ENCODE peak calls at places on chromosomes 11 and 22, in seven cellular contexts. U is AG04449, D is HFFc6, B is T-helper 9 cell, R is ELR, P is GM04504, J is left ventricle myocardium inferior. N is an unnamed sample.

GRCh38 chr11:81869337-81870065 is 864.2 kb downstream of the FAM181B start:
- DNase-seq in U (no peak), D (no peak), B (peak), R (no peak), P (no peak), J (no peak), N (no peak)

GRCh38 chr22:35444685-35445399 is 44.9 kb downstream of the MCM5 start:
- DNase-seq in U (no peak), D (no peak), B (no peak), R (no peak), P (no peak), J (no peak), N (no peak)

GRCh38 chr22:49589301-49589700 is 238.4 kb downstream of the BRD1 start:
- DNase-seq in U (no peak), D (no peak), B (no peak), R (no peak), P (no peak), J (no peak), N (no peak)

GRCh38 chr11:60863550-60864521 is 3.5 kb upstream of the ZP1 start:
- DNase-seq in U (no peak), D (no peak), B (no peak), R (no peak), P (no peak), J (no peak), N (no peak)

GRCh38 chr11:62242021-62242420 is at the start of gene SCGB1D2:
- DNase-seq in U (no peak), D (no peak), B (no peak), R (no peak), P (no peak), J (peak), N (no peak)

GRCh38 chr11:63622318-63622717 is 8.1 kb upstream of the PLAAT3 start:
- DNase-seq in U (no peak), D (no peak), B (no peak), R (peak), P (no peak), J (no peak), N (no peak)

GRCh38 chr11:74742070-74742469 is 6.6 kb upstream of the RNF169 start:
- DNase-seq in U (no peak), D (no peak), B (no peak), R (no peak), P (no peak), J (no peak), N (no peak)

GRCh38 chr11:75334402-75334891 is 17.0 kb downstream of the ARRB1 start:
- DNase-seq in U (no peak), D (no peak), B (no peak), R (no peak), P (no peak), J (no peak), N (no peak)

GRCh38 chr11:38100836-38101235 is 1502.8 kb upstream of the RAG2 start:
- DNase-seq in U (no peak), D (no peak), B (no peak), R (no peak), P (no peak), J (no peak), N (no peak)

GRCh38 chr11:86150826-86151187 is 81.9 kb upstream of the PICALM start:
- DNase-seq in U (no peak), D (no peak), B (no peak), R (no peak), P (no peak), J (no peak), N (no peak)

GRCh38 chr22:35150163-35151107 is 84.5 kb downstream of the ISX start:
- DNase-seq in U (no peak), D (peak), B (peak), R (peak), P (no peak), J (peak), N (peak)

GRCh38 chr11:11813288-11813962 is 28.3 kb upstream of the USP47 start:
- DNase-seq in U (peak), D (peak), B (no peak), R (peak), P (peak), J (no peak), N (no peak)

GRCh38 chr11:130145975-130146776 is 13.4 kb upstream of the ST14 start:
- DNase-seq in U (no peak), D (peak), B (no peak), R (peak), P (no peak), J (peak), N (no peak)

GRCh38 chr11:68010058-68011041 is at the start of gene ALDH3B1:
- DNase-seq in U (no peak), D (peak), B (no peak), R (peak), P (peak), J (peak), N (peak)

GRCh38 chr11:34180045-34180813 is 74.8 kb downstream of the NAT10 start:
- DNase-seq in U (no peak), D (no peak), B (no peak), R (no peak), P (no peak), J (no peak), N (no peak)